ENCODE peak calls at places on chromosomes 7 and 10, in four cellular contexts. R is endothelial cell, Q is foreskin fibroblast, W is astrocyte of the spinal cord. S is an unnamed sample.

GRCh38 chr10:88108115-88108610 is 244.7 kb downstream of the PTEN start:
- DNase-seq in R (no peak), Q (no peak), W (no peak), S (no peak)

GRCh38 chr7:45982912-45983719 is 62.0 kb upstream of the IGFBP3 start:
- DNase-seq in R (no peak), Q (no peak), W (no peak), S (no peak)

GRCh38 chr10:49359349-49360231 is 36.3 kb downstream of the DRGX start:
- DNase-seq in R (peak), Q (no peak), W (peak), S (peak)

GRCh38 chr10:116699783-116700150 is 42.6 kb downstream of the HSPA12A start:
- DNase-seq in R (no peak), Q (no peak), W (no peak), S (no peak)

GRCh38 chr7:132089356-132089755 is 486.9 kb downstream of the PLXNA4 start:
- DNase-seq in R (no peak), Q (no peak), W (no peak), S (no peak)

GRCh38 chr7:42774436-42774835 is 137.4 kb downstream of the C7orf25 start:
- DNase-seq in R (no peak), Q (no peak), W (no peak), S (no peak)

GRCh38 chr7:17716816-17717215 is 223.5 kb downstream of the SNX13 start:
- DNase-seq in R (no peak), Q (no peak), W (no peak), S (no peak)

GRCh38 chr7:29483219-29484104 is 80.2 kb upstream of the PRR15 start:
- DNase-seq in R (no peak), Q (no peak), W (no peak), S (no peak)

GRCh38 chr10:119502214-119502613 is 40.3 kb downstream of the RGS10 start:
- DNase-seq in R (no peak), Q (no peak), W (no peak), S (no peak)

GRCh38 chr10:78348416-78349164 is 314.9 kb downstream of the RPS24 start:
- DNase-seq in R (no peak), Q (no peak), W (no peak), S (no peak)

GRCh38 chr10:101397140-101397539 is 43.2 kb downstream of the BTRC start:
- DNase-seq in R (peak), Q (peak), W (peak), S (peak)

GRCh38 chr7:98323597-98324322 is 42.3 kb downstream of the BRI3 start:
- DNase-seq in R (no peak), Q (no peak), W (peak), S (peak)

GRCh38 chr10:129912161-129912917 is 51.7 kb downstream of the EBF3 start:
- DNase-seq in R (no peak), Q (peak), W (peak), S (peak)

GRCh38 chr7:76397409-76398183 is 11.9 kb downstream of the SSC4D start:
- DNase-seq in R (peak), Q (no peak), W (peak), S (no peak)

GRCh38 chr7:116367171-116367813 is 132.2 kb upstream of the CAV2 start:
- DNase-seq in R (no peak), Q (no peak), W (no peak), S (no peak)

GRCh38 chr7:53984776-53985175 is 557.4 kb upstream of the VSTM2A start:
- DNase-seq in R (no peak), Q (no peak), W (no peak), S (no peak)

GRCh38 chr7:45070254-45070642 is 18.5 kb downstream of the NACAD start:
- DNase-seq in R (no peak), Q (no peak), W (no peak), S (no peak)

GRCh38 chr10:12018438-12019342 is 23.9 kb downstream of the UPF2 start:
- DNase-seq in R (no peak), Q (no peak), W (no peak), S (no peak)

GRCh38 chr7:100546868-100547800 is 8.1 kb downstream of the AGFG2 start:
- DNase-seq in R (no peak), Q (no peak), W (no peak), S (no peak)

GRCh38 chr7:101559586-101559985 is 69.5 kb downstream of the MYL10 start:
- DNase-seq in R (no peak), Q (no peak), W (no peak), S (no peak)

GRCh38 chr10:129042747-129043146 is 424.3 kb upstream of the MGMT start:
- DNase-seq in R (no peak), Q (no peak), W (no peak), S (no peak)

GRCh38 chr10:119222531-119222930 is 15.2 kb downstream of the GRK5 start:
- DNase-seq in R (no peak), Q (no peak), W (no peak), S (no peak)

GRCh38 chr7:155412416-155413253 is 45.3 kb upstream of the EN2 start:
- DNase-seq in R (peak), Q (no peak), W (no peak), S (peak)

GRCh38 chr7:129169171-129169643 is 19.2 kb upstream of the SMO start:
- DNase-seq in R (peak), Q (no peak), W (peak), S (no peak)

GRCh38 chr10:103739039-103739764 is 116.2 kb downstream of the SH3PXD2A start:
- DNase-seq in R (no peak), Q (peak), W (peak), S (peak)

GRCh38 chr10:90751107-90751997 is 106.5 kb downstream of the HTR7 start:
- DNase-seq in R (peak), Q (peak), W (peak), S (peak)

GRCh38 chr7:131249003-131249402 is 78.7 kb upstream of the MKLN1 start:
- DNase-seq in R (no peak), Q (peak), W (peak), S (peak)

GRCh38 chr10:112191223-112191622 is 7.7 kb upstream of the GPAM start:
- DNase-seq in R (no peak), Q (no peak), W (no peak), S (no peak)

GRCh38 chr7:5424689-5425506 is 1.3 kb upstream of the TNRC18 start:
- DNase-seq in R (peak), Q (peak), W (peak), S (peak)

GRCh38 chr7:100169147-100169850 is 882 bp upstream of the GAL3ST4 start:
- DNase-seq in R (no peak), Q (no peak), W (no peak), S (peak)

GRCh38 chr7:118327179-118327578 is 102.7 kb downstream of the ANKRD7 start:
- DNase-seq in R (no peak), Q (no peak), W (no peak), S (no peak)

GRCh38 chr7:128904381-128905197 is 5.9 kb downstream of the KCP start:
- DNase-seq in R (no peak), Q (peak), W (peak), S (no peak)

GRCh38 chr10:4541292-4541691 is 284.7 kb upstream of the AKR1E2 start:
- DNase-seq in R (no peak), Q (peak), W (peak), S (no peak)

GRCh38 chr10:32795598-32796183 is 162.3 kb downstream of the ITGB1 start:
- DNase-seq in R (no peak), Q (peak), W (peak), S (peak)

GRCh38 chr7:128727239-128727638 is 11.9 kb upstream of the CALU start:
- DNase-seq in R (no peak), Q (no peak), W (no peak), S (no peak)